ENCODE peak calls at places on chromosomes 3 and 15, in seven cellular contexts. T is activated T-cell treated with anti-CD3 and anti-CD28 coated beads for 1 hour; J is C1 segment of cervical spinal cord; K is foreskin fibroblast; O is neural progenitor cell; Q is activated CD4-positive, alpha-beta T cell treated with anti-CD3 and anti-CD28 coated beads, Interleukin-2, amount 10 ng/mL, durations not matched to agents 7 days and 5 days; R is Right ventricle myocardium superior. V is an unnamed sample.

GRCh38 chr15:98433302-98433701 is 215.0 kb upstream of the IGF1R start:
- DNase-seq in T (no peak), J (no peak), K (no peak), O (no peak), Q (no peak), R (no peak), V (no peak)

GRCh38 chr3:49278548-49278947 is 1.5 kb upstream of the C3orf62 start:
- DNase-seq in T (no peak), K (no peak), O (no peak), R (no peak), Q (no peak), J (no peak), V (no peak)

GRCh38 chr3:181879926-181880325 is 168.2 kb downstream of the SOX2 start:
- DNase-seq in Q (no peak), J (no peak), K (no peak), R (no peak), T (no peak), O (no peak), V (no peak)

GRCh38 chr3:45861043-45861846 is 19.3 kb upstream of the LZTFL1 start:
- DNase-seq in R (no peak), T (no peak), K (no peak), Q (no peak), J (no peak), O (no peak), V (no peak)

GRCh38 chr3:68441054-68441453 is 491.3 kb downstream of the TAFA4 start:
- DNase-seq in O (no peak), Q (no peak), R (no peak), K (no peak), J (no peak), T (no peak), V (no peak)

GRCh38 chr3:52831500-52832301 is 1.2 kb upstream of the ITIH4 start:
- DNase-seq in J (no peak), R (peak), T (no peak), Q (no peak), O (no peak), K (peak), V (peak)

GRCh38 chr3:31495971-31496370 is 36.8 kb upstream of the STT3B start:
- DNase-seq in K (peak), T (no peak), J (no peak), Q (no peak), R (no peak), O (no peak), V (no peak)

GRCh38 chr3:135736740-135737139 is 228.8 kb upstream of the PPP2R3A start:
- DNase-seq in J (no peak), K (no peak), R (no peak), O (peak), T (no peak), Q (no peak), V (no peak)

GRCh38 chr15:40911139-40911538 is 16.9 kb downstream of the VPS18 start:
- DNase-seq in R (no peak), Q (no peak), O (peak), J (no peak), T (no peak), K (no peak), V (no peak)

GRCh38 chr3:52291508-52292181 is 4.0 kb downstream of the GLYCTK start:
- DNase-seq in R (no peak), K (no peak), Q (peak), J (no peak), T (peak), O (peak), V (no peak)

GRCh38 chr3:109387241-109387640 is 49.9 kb upstream of the DPPA4 start:
- DNase-seq in K (no peak), R (no peak), Q (no peak), J (no peak), T (no peak), O (no peak), V (no peak)

GRCh38 chr15:80593486-80594055 is 101.5 kb upstream of the ABHD17C start:
- DNase-seq in O (no peak), J (no peak), T (no peak), R (no peak), Q (no peak), K (no peak), V (no peak)

GRCh38 chr15:37056168-37056893 is 44.0 kb downstream of the MEIS2 start:
- DNase-seq in R (peak), J (no peak), K (no peak), Q (no peak), T (no peak), O (peak), V (peak)

GRCh38 chr3:126102530-126102951 is 18.6 kb upstream of the SLC41A3 start:
- DNase-seq in O (no peak), K (no peak), J (no peak), T (no peak), R (peak), Q (no peak), V (peak)

GRCh38 chr3:16927485-16927884 is 42.7 kb downstream of the PLCL2 start:
- DNase-seq in O (no peak), R (no peak), T (no peak), Q (no peak), J (no peak), K (no peak), V (no peak)

GRCh38 chr3:129943020-129943419 is 31.5 kb upstream of the TRH start:
- DNase-seq in Q (no peak), J (no peak), O (no peak), R (no peak), T (no peak), K (no peak), V (no peak)

GRCh38 chr3:168620854-168621253 is 525.1 kb upstream of the GOLIM4 start:
- DNase-seq in O (peak), R (no peak), K (no peak), T (no peak), J (peak), Q (no peak), V (no peak)

GRCh38 chr15:28086175-28086703 is 12.9 kb downstream of the OCA2 start:
- DNase-seq in J (no peak), T (no peak), Q (peak), K (no peak), O (peak), R (no peak), V (peak)

GRCh38 chr15:33565099-33565498 is 254.3 kb downstream of the RYR3 start:
- DNase-seq in K (peak), R (no peak), J (no peak), O (no peak), Q (no peak), T (no peak), V (no peak)

GRCh38 chr3:21216598-21216997 is 534.4 kb downstream of the ZNF385D start:
- DNase-seq in J (no peak), K (peak), Q (no peak), T (no peak), O (peak), R (no peak), V (no peak)

GRCh38 chr3:54188176-54188791 is 65.9 kb downstream of the CACNA2D3 start:
- DNase-seq in O (peak), Q (peak), T (no peak), J (no peak), R (no peak), K (peak), V (peak)

GRCh38 chr3:172991424-172991996 is 149.5 kb downstream of the SPATA16 start:
- DNase-seq in R (no peak), O (no peak), Q (no peak), T (no peak), K (no peak), J (no peak), V (no peak)

GRCh38 chr3:181417748-181418147 is 294.0 kb upstream of the SOX2 start:
- DNase-seq in T (no peak), K (no peak), O (peak), R (no peak), Q (no peak), J (no peak), V (no peak)

GRCh38 chr3:53286727-53287412 is 31.0 kb upstream of the TKT start:
- DNase-seq in Q (no peak), T (no peak), O (peak), K (no peak), R (no peak), J (no peak), V (no peak)

GRCh38 chr15:74179983-74180688 is 6.6 kb downstream of the ISLR start:
- DNase-seq in T (no peak), K (peak), J (no peak), R (no peak), O (no peak), Q (no peak), V (peak)

GRCh38 chr3:25455316-25456232 is 27.5 kb downstream of the RARB start:
- DNase-seq in Q (no peak), R (peak), K (peak), O (peak), T (no peak), J (no peak), V (peak)

GRCh38 chr3:100087203-100087602 is 27.1 kb downstream of the FILIP1L start:
- DNase-seq in J (no peak), R (no peak), O (no peak), K (peak), T (no peak), Q (peak), V (no peak)

GRCh38 chr3:52845691-52846426 is 11.0 kb upstream of the MUSTN1 start:
- DNase-seq in K (no peak), J (no peak), Q (no peak), O (peak), T (peak), R (peak), V (no peak)

GRCh38 chr3:136909187-136909586 is 47.2 kb downstream of the NCK1 start:
- DNase-seq in Q (no peak), K (no peak), J (no peak), R (no peak), T (no peak), O (no peak), V (no peak)

GRCh38 chr15:62503451-62503850 is 338.4 kb upstream of the C2CD4B start:
- DNase-seq in O (no peak), J (peak), K (peak), R (no peak), T (no peak), Q (no peak), V (no peak)

GRCh38 chr3:50274371-50275104 is 4.3 kb upstream of the LSMEM2 start:
- DNase-seq in R (peak), Q (peak), K (no peak), J (no peak), T (peak), O (peak), V (no peak)

GRCh38 chr15:101371081-101371480 is 76.0 kb upstream of the SNRPA1 start:
- DNase-seq in Q (no peak), K (no peak), R (no peak), O (no peak), J (no peak), T (no peak), V (no peak)

GRCh38 chr15:85886345-85886935 is 91.7 kb upstream of the KLHL25 start:
- DNase-seq in J (no peak), T (no peak), Q (no peak), O (no peak), R (no peak), K (no peak), V (no peak)

GRCh38 chr3:125960456-125961288 is 8.3 kb upstream of the ROPN1B start:
- DNase-seq in K (no peak), J (no peak), Q (no peak), R (no peak), T (no peak), O (no peak), V (peak)

GRCh38 chr3:27905625-27906024 is 183.5 kb upstream of the EOMES start:
- DNase-seq in T (no peak), O (no peak), Q (no peak), K (no peak), R (no peak), J (no peak), V (no peak)

GRCh38 chr15:40857601-40858351 is 13.9 kb downstream of the SPINT1 start:
- DNase-seq in O (peak), K (peak), J (peak), T (peak), R (peak), Q (peak), V (peak)